ENCODE peak calls at places on chromosomes 5 and 9, in four cellular contexts. One of them, this sample, is unnamed.

GRCh38 chr9:107631788-107632187 is 142.2 kb upstream of the KLF4 start:
- DNase-seq in right atrium auricular region: no peak
- DNase-seq in fibroblast of mammary gland: peak
- DNase-seq in tibial artery: no peak
- DNase-seq in this sample: no peak

GRCh38 chr5:110072646-110073045 is 382.9 kb downstream of the MAN2A1 start:
- DNase-seq in tibial artery: no peak
- DNase-seq in fibroblast of mammary gland: no peak
- DNase-seq in right atrium auricular region: no peak
- DNase-seq in this sample: no peak

GRCh38 chr9:136225748-136226679 is 19.6 kb downstream of the QSOX2 start:
- DNase-seq in right atrium auricular region: no peak
- DNase-seq in fibroblast of mammary gland: peak
- DNase-seq in tibial artery: peak
- DNase-seq in this sample: peak

GRCh38 chr5:143311428-143311827 is 92.1 kb downstream of the NR3C1 start:
- DNase-seq in tibial artery: no peak
- DNase-seq in fibroblast of mammary gland: peak
- DNase-seq in right atrium auricular region: no peak
- DNase-seq in this sample: no peak

GRCh38 chr9:120486347-120486746 is 93.6 kb downstream of the CDK5RAP2 start:
- DNase-seq in fibroblast of mammary gland: peak
- DNase-seq in tibial artery: no peak
- DNase-seq in right atrium auricular region: no peak
- DNase-seq in this sample: no peak

GRCh38 chr9:119167876-119168275 is 201.4 kb downstream of the BRINP1 start:
- DNase-seq in fibroblast of mammary gland: no peak
- DNase-seq in right atrium auricular region: no peak
- DNase-seq in tibial artery: no peak
- DNase-seq in this sample: no peak

GRCh38 chr5:134526483-134527155 is 1.1 kb downstream of the JADE2 start:
- DNase-seq in fibroblast of mammary gland: peak
- DNase-seq in tibial artery: peak
- DNase-seq in right atrium auricular region: peak
- DNase-seq in this sample: peak

GRCh38 chr5:150000261-150000989 is at the start of the genes HMGXB3 and TIGD6:
- DNase-seq in fibroblast of mammary gland: peak
- DNase-seq in tibial artery: peak
- DNase-seq in right atrium auricular region: peak
- DNase-seq in this sample: peak

DNA sequence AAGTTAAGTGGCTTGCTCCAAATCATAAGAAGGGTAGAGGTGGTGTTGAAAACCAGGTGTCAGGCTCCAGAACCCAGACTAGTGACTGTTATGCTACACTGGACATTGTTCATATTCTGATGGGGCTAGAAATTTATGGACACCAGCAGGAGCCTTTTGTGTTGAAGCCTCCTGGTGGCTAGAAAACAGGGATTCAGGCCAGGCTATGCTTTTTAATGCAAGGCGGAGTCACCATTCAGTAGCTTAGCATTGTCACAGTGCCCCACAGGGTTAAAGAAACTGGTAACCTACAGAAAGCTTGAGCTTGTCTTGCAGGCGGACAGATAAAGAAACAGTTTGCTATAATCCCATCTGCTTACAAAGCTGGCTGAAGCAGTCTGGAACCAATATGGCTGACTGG is 23.0 kb upstream of the GOLM1 start:
- DNase-seq in right atrium auricular region: no peak
- DNase-seq in tibial artery: no peak
- DNase-seq in fibroblast of mammary gland: no peak
- DNase-seq in this sample: no peak
- TF ChIP-seq CTCF in right atrium auricular region: no peak
- TF ChIP-seq CTCF in tibial artery: no peak
- TF ChIP-seq CTCF in fibroblast of mammary gland: peak
- TF ChIP-seq CTCF in this sample: no peak

DNA sequence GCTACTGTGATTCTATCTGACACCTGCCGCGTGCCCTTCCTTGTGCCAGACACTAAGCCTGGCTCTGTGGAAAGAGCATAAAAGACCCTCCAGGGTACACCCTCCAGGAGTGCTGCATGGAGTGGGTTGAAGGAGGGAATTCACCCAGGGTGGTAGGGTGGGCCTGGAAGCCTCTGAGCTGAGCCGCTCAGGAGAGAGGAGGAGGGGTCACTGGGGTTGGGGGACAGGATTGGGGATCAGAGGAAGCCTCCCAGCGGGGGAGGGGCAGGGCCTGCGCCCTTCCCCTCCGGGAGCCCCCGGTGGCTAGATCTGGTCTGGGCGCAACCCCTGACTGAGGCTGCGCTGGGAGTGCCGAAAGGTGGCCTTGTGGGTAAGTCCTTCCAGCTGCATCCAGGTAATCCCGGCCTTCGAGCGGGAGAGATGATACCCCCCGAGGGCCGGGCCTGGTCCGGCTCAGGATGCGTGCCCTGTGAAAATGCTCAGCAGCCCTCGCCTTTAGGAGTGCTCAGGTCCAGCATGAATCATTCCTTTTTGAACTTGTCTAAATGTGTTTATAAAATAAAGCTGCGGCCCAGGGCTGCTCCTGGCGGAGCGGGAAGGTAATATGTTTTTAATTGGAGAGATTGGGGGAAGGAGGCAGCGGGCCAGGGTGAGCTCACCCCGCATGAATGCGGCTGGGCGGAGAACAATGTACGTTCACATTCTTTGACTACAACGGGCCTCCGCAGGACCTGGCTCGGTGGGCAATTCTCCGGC is 118.1 kb upstream of the SMIM23 start:
- DNase-seq in tibial artery: peak
- DNase-seq in fibroblast of mammary gland: peak
- DNase-seq in right atrium auricular region: peak
- DNase-seq in this sample: no peak
- TF ChIP-seq CTCF in tibial artery: no peak
- TF ChIP-seq CTCF in fibroblast of mammary gland: peak
- TF ChIP-seq CTCF in right atrium auricular region: no peak
- TF ChIP-seq CTCF in this sample: no peak

GRCh38 chr5:147403659-147404640 is 105.9 kb downstream of the DPYSL3 start:
- DNase-seq in tibial artery: peak
- DNase-seq in right atrium auricular region: peak
- DNase-seq in fibroblast of mammary gland: peak
- DNase-seq in this sample: no peak
- TF ChIP-seq CTCF in tibial artery: peak
- TF ChIP-seq CTCF in right atrium auricular region: no peak
- TF ChIP-seq CTCF in fibroblast of mammary gland: no peak
- TF ChIP-seq CTCF in this sample: no peak

GRCh38 chr5:172776235-172776594 is 5.2 kb upstream of the DUSP1 start:
- DNase-seq in tibial artery: no peak
- DNase-seq in fibroblast of mammary gland: no peak
- DNase-seq in right atrium auricular region: no peak
- DNase-seq in this sample: no peak

GRCh38 chr5:172779968-172780350 is 9.0 kb upstream of the DUSP1 start:
- DNase-seq in tibial artery: no peak
- DNase-seq in right atrium auricular region: no peak
- DNase-seq in fibroblast of mammary gland: no peak
- DNase-seq in this sample: no peak

GRCh38 chr5:172778223-172778814 is 7.3 kb upstream of the DUSP1 start:
- DNase-seq in tibial artery: peak
- DNase-seq in right atrium auricular region: no peak
- DNase-seq in fibroblast of mammary gland: peak
- DNase-seq in this sample: peak

GRCh38 chr5:172775326-172776234 is 4.6 kb upstream of the DUSP1 start:
- DNase-seq in tibial artery: peak
- DNase-seq in right atrium auricular region: peak
- DNase-seq in fibroblast of mammary gland: peak
- DNase-seq in this sample: peak

GRCh38 chr5:172777381-172778222 is 6.6 kb upstream of the DUSP1 start:
- DNase-seq in right atrium auricular region: peak
- DNase-seq in fibroblast of mammary gland: peak
- DNase-seq in tibial artery: peak
- DNase-seq in this sample: no peak
- TF ChIP-seq CTCF in right atrium auricular region: no peak
- TF ChIP-seq CTCF in fibroblast of mammary gland: no peak
- TF ChIP-seq CTCF in tibial artery: no peak
- TF ChIP-seq CTCF in this sample: no peak

GRCh38 chr5:177489119-177489716 is 8.2 kb downstream of the PDLIM7 start:
- DNase-seq in right atrium auricular region: no peak
- DNase-seq in tibial artery: no peak
- DNase-seq in fibroblast of mammary gland: no peak
- DNase-seq in this sample: no peak
- TF ChIP-seq CTCF in right atrium auricular region: no peak
- TF ChIP-seq CTCF in tibial artery: no peak
- TF ChIP-seq CTCF in fibroblast of mammary gland: no peak
- TF ChIP-seq CTCF in this sample: no peak

DNA sequence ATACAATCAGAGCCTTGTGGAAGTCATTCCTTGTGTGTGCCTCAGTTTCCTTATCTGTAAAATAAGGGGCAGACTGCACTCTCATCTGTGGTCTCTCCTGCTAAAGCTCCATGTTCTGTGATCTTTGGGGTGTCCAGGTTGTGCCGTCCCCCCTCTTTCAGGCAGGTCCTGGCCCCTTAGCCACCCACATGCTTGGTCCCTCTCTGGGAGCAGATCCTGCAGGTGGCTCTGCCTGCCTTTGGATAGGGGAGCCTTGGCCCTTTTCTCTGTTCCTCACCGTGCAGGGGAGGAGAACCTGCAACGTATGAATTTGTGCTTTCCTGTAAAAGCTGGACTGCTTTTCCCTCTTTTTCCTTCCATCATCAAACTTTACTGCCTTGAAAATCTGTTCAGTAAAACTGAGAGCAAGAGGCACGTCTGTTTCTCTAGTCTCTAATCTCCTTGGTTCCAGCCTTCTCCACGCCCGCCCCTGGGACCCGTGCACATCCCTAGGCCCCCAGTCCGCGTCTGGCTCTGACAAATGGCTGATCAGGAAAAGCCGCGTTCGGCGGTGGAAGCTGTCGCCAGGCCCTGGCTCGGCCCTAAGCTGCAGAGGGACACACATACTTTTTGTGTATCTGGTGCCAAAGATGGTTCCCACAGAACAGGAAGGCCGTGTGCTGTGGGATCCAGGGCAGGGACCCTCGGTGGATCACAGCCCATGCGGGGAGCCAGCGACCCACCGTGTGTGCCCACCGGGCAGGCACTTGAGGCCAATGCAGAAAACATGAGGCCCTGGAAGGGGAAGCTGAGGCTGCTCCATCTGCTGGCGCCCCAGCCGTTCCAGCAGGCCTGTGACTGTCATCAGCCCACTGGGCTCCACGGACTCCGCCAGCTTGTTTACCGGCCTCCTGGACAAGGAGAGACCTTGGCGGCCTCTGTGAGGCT is 43.4 kb upstream of the COL5A1 start:
- DNase-seq in right atrium auricular region: peak
- DNase-seq in fibroblast of mammary gland: no peak
- DNase-seq in tibial artery: no peak
- DNase-seq in this sample: no peak
- TF ChIP-seq CTCF in right atrium auricular region: no peak
- TF ChIP-seq CTCF in fibroblast of mammary gland: no peak
- TF ChIP-seq CTCF in tibial artery: no peak
- TF ChIP-seq CTCF in this sample: no peak

GRCh38 chr9:68705636-68706578 is 867 bp downstream of the PIP5K1B start:
- DNase-seq in fibroblast of mammary gland: no peak
- DNase-seq in right atrium auricular region: no peak
- DNase-seq in tibial artery: no peak
- DNase-seq in this sample: no peak
- TF ChIP-seq CTCF in fibroblast of mammary gland: no peak
- TF ChIP-seq CTCF in right atrium auricular region: no peak
- TF ChIP-seq CTCF in tibial artery: no peak
- TF ChIP-seq CTCF in this sample: no peak

DNA sequence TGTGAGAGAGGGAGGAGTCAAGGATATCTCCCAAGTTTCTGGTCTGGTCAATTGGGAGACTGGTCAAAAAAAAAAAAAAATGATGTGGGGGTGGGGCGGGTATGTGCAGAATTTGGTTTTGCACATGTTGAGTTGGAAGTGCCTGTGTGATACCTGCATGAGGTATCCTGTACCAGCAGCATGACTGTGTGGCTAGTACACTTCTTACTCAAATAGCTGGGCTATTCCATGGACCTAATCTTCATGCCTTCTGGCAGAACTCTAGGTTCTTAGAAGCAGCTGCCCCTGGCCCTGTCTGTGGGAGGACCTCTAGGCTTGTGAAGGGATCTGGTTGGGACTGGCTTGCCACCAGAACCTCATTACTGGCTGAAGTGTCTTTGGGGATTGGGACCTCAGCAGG is 93.5 kb downstream of the RALGPS1 start:
- DNase-seq in right atrium auricular region: no peak
- DNase-seq in fibroblast of mammary gland: no peak
- DNase-seq in tibial artery: no peak
- DNase-seq in this sample: no peak
- TF ChIP-seq CTCF in right atrium auricular region: no peak
- TF ChIP-seq CTCF in fibroblast of mammary gland: no peak
- TF ChIP-seq CTCF in tibial artery: no peak
- TF ChIP-seq CTCF in this sample: no peak

DNA sequence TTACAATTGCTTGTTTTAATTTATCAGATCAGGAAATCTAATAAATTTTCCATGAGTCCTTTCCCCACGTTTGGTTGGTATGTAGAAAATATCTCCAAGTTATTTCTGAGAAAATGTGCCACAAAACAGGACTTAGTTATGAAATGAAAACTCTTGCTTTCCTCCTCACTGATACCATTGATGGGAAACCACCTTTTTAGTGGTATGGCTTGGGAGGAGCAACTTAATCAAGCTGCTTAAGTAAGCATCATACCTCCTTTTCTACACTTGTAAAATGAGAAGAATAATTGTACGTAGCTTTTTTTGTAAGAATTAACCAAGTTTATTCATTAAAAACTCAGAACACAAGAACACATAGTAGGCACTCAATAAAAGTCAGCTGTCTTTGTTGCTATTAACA is 19.9 kb downstream of the CARTPT start:
- DNase-seq in tibial artery: no peak
- DNase-seq in right atrium auricular region: no peak
- DNase-seq in fibroblast of mammary gland: no peak
- DNase-seq in this sample: no peak
- TF ChIP-seq CTCF in tibial artery: no peak
- TF ChIP-seq CTCF in right atrium auricular region: no peak
- TF ChIP-seq CTCF in fibroblast of mammary gland: no peak
- TF ChIP-seq CTCF in this sample: no peak

GRCh38 chr9:123682746-123683145 is 247.2 kb downstream of the DENND1A start:
- DNase-seq in tibial artery: no peak
- DNase-seq in right atrium auricular region: no peak
- DNase-seq in fibroblast of mammary gland: no peak
- DNase-seq in this sample: no peak

GRCh38 chr9:123679330-123679987 is 250.5 kb downstream of the DENND1A start:
- DNase-seq in fibroblast of mammary gland: no peak
- DNase-seq in right atrium auricular region: no peak
- DNase-seq in tibial artery: no peak
- DNase-seq in this sample: no peak

GRCh38 chr9:123680382-123680781 is 249.5 kb downstream of the DENND1A start:
- DNase-seq in tibial artery: no peak
- DNase-seq in fibroblast of mammary gland: no peak
- DNase-seq in right atrium auricular region: no peak
- DNase-seq in this sample: no peak

GRCh38 chr9:123678038-123678877 is 251.7 kb downstream of the DENND1A start:
- DNase-seq in fibroblast of mammary gland: no peak
- DNase-seq in right atrium auricular region: no peak
- DNase-seq in tibial artery: no peak
- DNase-seq in this sample: no peak

DNA sequence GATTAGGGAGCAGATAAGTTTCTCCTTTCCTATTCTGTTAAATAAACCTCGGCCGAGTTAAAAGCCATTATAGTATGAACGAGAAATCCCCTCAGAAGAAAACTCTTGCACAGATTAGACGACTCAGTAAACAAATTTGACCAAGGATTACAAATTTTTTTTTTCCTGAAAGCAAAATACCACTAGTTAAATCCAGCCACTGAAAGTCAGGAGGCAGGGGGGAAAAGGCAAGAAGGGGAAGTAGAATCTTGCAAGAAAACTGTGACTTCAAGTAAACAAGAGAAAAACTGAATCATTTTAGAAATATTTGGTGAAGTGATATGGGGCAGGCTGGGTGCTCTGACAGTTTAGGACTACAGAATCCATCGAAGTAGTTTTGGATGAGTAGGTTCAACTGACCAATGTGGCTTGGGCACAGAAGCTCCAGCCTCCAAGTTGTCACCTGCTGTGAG is 251.0 kb downstream of the DENND1A start:
- DNase-seq in fibroblast of mammary gland: no peak
- DNase-seq in tibial artery: no peak
- DNase-seq in right atrium auricular region: no peak
- DNase-seq in this sample: no peak
- TF ChIP-seq CTCF in fibroblast of mammary gland: no peak
- TF ChIP-seq CTCF in tibial artery: no peak
- TF ChIP-seq CTCF in right atrium auricular region: no peak
- TF ChIP-seq CTCF in this sample: no peak